ENCODE peak calls at places on chromosomes 7 and 10, in seven cellular contexts. I is lower lobe of right lung, J is heart left ventricle, G is GM12878, F is cardiac muscle cell, W is astrocyte of the spinal cord, Y is fibroblast of lung. A is an unnamed sample.

GRCh38 chr10:89392974-89393373 is 551 bp downstream of the IFIT1 start:
- DNase-seq in G (no peak), Y (peak; percentile 88), J (no peak), W (peak; percentile 74), I (no peak), F (peak; percentile 90), A (no peak)

GRCh38 chr10:48658243-48658888 is 26.3 kb upstream of the WDFY4 start:
- DNase-seq in F (peak; percentile 73), J (peak; percentile 84), I (peak; percentile 85), Y (peak; percentile 36), G (no peak), W (peak; percentile 61), A (peak; percentile 59)

GRCh38 chr7:74039337-74039736 is 11.4 kb downstream of the ELN start:
- DNase-seq in F (no peak), G (no peak), J (no peak), W (no peak), Y (no peak), I (no peak), A (no peak)

GRCh38 chr7:159027091-159027802 is 117.4 kb downstream of the VIPR2 start:
- DNase-seq in Y (no peak), W (no peak), I (no peak), J (no peak), F (no peak), G (no peak), A (no peak)

GRCh38 chr7:83394776-83395175 is 232.1 kb upstream of the PCLO start:
- DNase-seq in I (no peak), G (no peak), Y (no peak), F (no peak), W (no peak), J (no peak), A (no peak)

GRCh38 chr10:69394020-69394419 is 22.7 kb downstream of the TACR2 start:
- DNase-seq in I (no peak), G (no peak), W (no peak), J (no peak), Y (no peak), F (no peak), A (no peak)

GRCh38 chr7:87510430-87510875 is 35.0 kb upstream of the ABCB4 start:
- DNase-seq in Y (no peak), G (no peak), I (no peak), W (no peak), J (no peak), F (no peak), A (no peak)

GRCh38 chr7:20783131-20783715 is 3.5 kb downstream of the SP8 start:
- DNase-seq in G (no peak), Y (no peak), J (no peak), W (no peak), I (no peak), F (no peak), A (no peak)

GRCh38 chr10:88385601-88386203 is 197.4 kb downstream of the RNLS start:
- DNase-seq in W (no peak), Y (peak; percentile 12), G (peak; percentile 94), F (no peak), J (peak; percentile 60), I (peak; percentile 65), A (peak; percentile 54)

GRCh38 chr10:119299531-119299930 is 92.2 kb downstream of the GRK5 start:
- DNase-seq in Y (no peak), F (peak; percentile 35), W (no peak), J (peak; percentile 27), G (no peak), I (no peak), A (no peak)

GRCh38 chr10:59243611-59244195 is 67.3 kb downstream of the PHYHIPL start:
- DNase-seq in W (no peak), Y (peak; percentile 23), I (no peak), F (no peak), J (no peak), G (no peak), A (no peak)

GRCh38 chr10:86265877-86266259 is 100.7 kb downstream of the GRID1 start:
- DNase-seq in I (no peak), G (no peak), Y (no peak), J (no peak), F (no peak), W (no peak), A (no peak)

GRCh38 chr7:114082934-114083647 is 164.3 kb upstream of the PPP1R3A start:
- DNase-seq in Y (peak; percentile 13), F (peak; percentile 24), G (no peak), I (peak; percentile 43), J (no peak), W (peak; percentile 56), A (no peak)

GRCh38 chr7:137820677-137821420 is 25.9 kb downstream of the DGKI start:
- DNase-seq in I (no peak), F (peak; percentile 83), J (peak; percentile 76), Y (peak; percentile 91), W (peak; percentile 76), G (no peak), A (no peak)

GRCh38 chr7:137818036-137818435 is 28.7 kb downstream of the DGKI start:
- DNase-seq in W (no peak), G (no peak), Y (peak; percentile 73), I (no peak), J (no peak), F (no peak), A (no peak)

GRCh38 chr7:137820156-137820555 is 26.6 kb downstream of the DGKI start:
- DNase-seq in I (no peak), W (no peak), G (no peak), J (no peak), Y (peak; percentile 60), F (no peak), A (no peak)

DNA sequence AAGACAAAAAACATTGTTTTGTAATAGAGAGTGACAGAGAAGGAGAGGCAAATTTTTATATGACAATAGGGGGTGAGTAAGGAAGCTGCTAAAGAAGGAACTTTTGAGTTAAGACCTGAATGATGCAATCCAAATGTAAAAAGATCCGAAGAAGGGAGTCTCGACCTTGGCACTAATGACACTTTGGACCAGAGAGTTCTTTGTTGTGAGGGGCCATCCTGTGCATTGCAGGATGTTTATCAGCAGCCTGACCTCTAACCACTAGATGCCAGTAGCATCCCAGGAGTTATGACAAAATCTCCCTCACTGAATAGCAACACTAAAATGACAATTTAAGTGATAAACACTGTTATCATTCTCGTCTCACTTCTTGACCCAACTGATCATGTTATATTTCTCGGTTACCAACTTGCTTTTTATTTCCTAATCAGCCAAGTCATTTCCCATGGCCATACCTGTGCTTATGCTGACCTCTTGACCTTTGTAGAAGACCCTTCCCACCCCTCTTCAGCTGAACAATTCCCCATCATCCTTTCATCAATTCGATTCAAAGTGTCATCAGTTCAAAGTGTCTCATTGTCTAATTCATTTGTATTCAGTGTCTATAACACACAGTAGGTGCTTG is 30.0 kb downstream of the DGKI start:
- DNase-seq in W (no peak), Y (no peak), J (no peak), I (no peak), F (peak; percentile 32), G (no peak), A (no peak)
- TF ChIP-seq CTCF in W (peak; percentile 41), Y (peak; percentile 33), J (peak; percentile 51), I (no peak), F (peak; percentile 34), G (peak; percentile 31), A (no peak)

GRCh38 chr10:17247210-17247609 is 19.2 kb downstream of the VIM start:
- DNase-seq in J (no peak), F (no peak), G (no peak), Y (no peak), I (no peak), W (no peak), A (no peak)

GRCh38 chr10:17255512-17255911 is 27.5 kb downstream of the VIM start:
- DNase-seq in I (no peak), J (no peak), W (no peak), G (no peak), Y (no peak), F (no peak), A (no peak)

GRCh38 chr10:17248964-17249363 is 20.9 kb downstream of the VIM start:
- DNase-seq in J (no peak), Y (no peak), G (no peak), W (no peak), I (no peak), F (no peak), A (no peak)

GRCh38 chr10:17249820-17250219 is 21.8 kb downstream of the VIM start:
- DNase-seq in W (peak; percentile 36), G (no peak), F (peak; percentile 48), I (no peak), Y (peak; percentile 34), J (no peak), A (no peak)

GRCh38 chr10:17250736-17251135 is 22.7 kb downstream of the VIM start:
- DNase-seq in F (no peak), G (no peak), I (no peak), Y (no peak), W (no peak), J (no peak), A (no peak)
- TF ChIP-seq CTCF in F (no peak), G (no peak), I (no peak), Y (no peak), W (no peak), J (peak; percentile 33), A (no peak)

GRCh38 chr10:97713828-97714400 is 384 bp downstream of the MARVELD1 start:
- DNase-seq in J (peak; percentile 84), F (peak; percentile 75), Y (peak; percentile 74), G (no peak), I (peak; percentile 86), W (peak; percentile 82), A (peak; percentile 50)
- TF ChIP-seq CTCF in J (peak; percentile 39), F (peak; percentile 36), Y (peak; percentile 29), G (peak; percentile 13), I (peak; percentile 31), W (peak; percentile 40), A (no peak)

DNA sequence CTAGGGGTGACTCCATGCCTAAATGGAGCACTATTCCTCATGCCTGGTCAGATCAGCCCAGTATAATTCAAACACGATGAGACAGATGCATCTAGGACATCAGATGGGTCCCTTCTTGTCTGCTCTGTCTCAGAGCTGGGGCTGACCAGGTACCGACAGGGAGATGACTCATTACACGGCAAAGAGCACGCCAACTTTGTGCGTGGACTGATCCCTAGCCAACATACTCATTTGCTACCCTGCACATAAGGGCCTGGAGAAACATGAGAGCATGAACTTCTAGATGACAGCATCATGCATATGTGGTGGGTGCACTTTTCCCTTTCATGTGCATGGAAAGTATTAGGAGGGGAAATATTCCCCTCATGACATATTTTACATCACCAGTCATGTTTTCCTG is 35.0 kb upstream of the NPVF start:
- DNase-seq in W (no peak), F (peak; percentile 37), Y (peak; percentile 25), I (no peak), G (no peak), J (no peak), A (no peak)
- TF ChIP-seq CTCF in W (no peak), F (no peak), Y (no peak), I (no peak), G (no peak), J (no peak), A (no peak)

GRCh38 chr7:146119016-146119415 is 2.4 kb downstream of the CNTNAP2 start:
- DNase-seq in I (no peak), W (no peak), G (no peak), Y (no peak), J (no peak), F (no peak), A (no peak)
- TF ChIP-seq CTCF in I (no peak), W (no peak), G (no peak), Y (no peak), J (no peak), F (no peak), A (no peak)

GRCh38 chr10:93596539-93596938 is 4.5 kb downstream of the RBP4 start:
- DNase-seq in G (no peak), W (no peak), J (no peak), I (no peak), F (no peak), Y (no peak), A (no peak)
- TF ChIP-seq CTCF in G (peak; percentile 16), W (peak; percentile 9), J (no peak), I (no peak), F (no peak), Y (no peak), A (no peak)

A was measured in activated B cell treated with CpG ODN at 0.5 μM for 24 hours.